ENCODE peak calls at places on chromosomes 11 and 22, in six cellular contexts. C is mammary epithelial cell, W is heart left ventricle, O is heart right ventricle, R is cardiac muscle cell, M is transverse colon. B is an unnamed sample. For H3K4me1, the result is how much of the 10 kb centered on the place peaks cover.

GRCh38 chr11:62324738-62325556 is 12.3 kb upstream of the ASRGL1 start:
- DNase-seq in C (peak), W (peak), O (no peak), R (peak), M (peak), B (peak)

GRCh38 chr22:45885941-45886395 is 91.0 kb downstream of the WNT7B start:
- DNase-seq in C (no peak), W (peak), O (no peak), R (no peak), M (no peak), B (no peak)

GRCh38 chr22:45584121-45584570 is 81.5 kb downstream of the FBLN1 start:
- DNase-seq in C (no peak), W (no peak), O (no peak), R (no peak), M (no peak), B (no peak)

GRCh38 chr11:36131719-36132349 is 157.4 kb downstream of the COMMD9 start:
- DNase-seq in C (no peak), W (no peak), O (peak), R (peak), M (peak), B (peak)

GRCh38 chr11:43681543-43681942 is 1.0 kb downstream of the HSD17B12 start:
- DNase-seq in C (no peak), W (no peak), O (no peak), R (peak), M (no peak), B (no peak)

GRCh38 chr11:65321828-65322495 is 7.3 kb downstream of the CDC42EP2 start:
- DNase-seq in C (no peak), W (no peak), O (no peak), R (no peak), M (no peak), B (no peak)

GRCh38 chr11:14902650-14903350 is 10.8 kb upstream of the CYP2R1 start:
- DNase-seq in C (peak), W (no peak), O (no peak), R (peak), M (no peak), B (no peak)

GRCh38 chr11:61102667-61103491 is 590 bp downstream of the CD5 start:
- DNase-seq in C (no peak), W (no peak), O (no peak), R (no peak), M (no peak), B (no peak)

GRCh38 chr11:39678996-39679395 is 1780.5 kb downstream of the LRRC4C start:
- DNase-seq in C (peak), W (no peak), O (no peak), R (no peak), M (no peak), B (no peak)

GRCh38 chr11:121467965-121468364 is 15.2 kb upstream of the SORL1-AS1 start:
- DNase-seq in C (peak), W (no peak), O (no peak), R (no peak), M (no peak), B (peak)

GRCh38 chr22:47007496-47007895 is 245.0 kb downstream of the TBC1D22A start:
- DNase-seq in C (no peak), W (no peak), O (no peak), R (no peak), M (no peak), B (no peak)

GRCh38 chr11:24312464-24313238 is 184.2 kb upstream of the LUZP2 start:
- DNase-seq in C (no peak), W (no peak), O (no peak), R (peak), M (no peak), B (no peak)

GRCh38 chr22:42621505-42622002 is 6.9 kb upstream of the POLDIP3 start:
- DNase-seq in C (peak), W (peak), O (peak), R (peak), M (peak), B (peak)

GRCh38 chr22:44360686-44361381 is 48.1 kb upstream of the SHISAL1 start:
- DNase-seq in C (peak), W (peak), O (no peak), R (peak), M (peak), B (no peak)

GRCh38 chr11:93498099-93499040 is 44.8 kb downstream of the SMCO4 start:
- DNase-seq in C (no peak), W (no peak), O (no peak), R (peak), M (no peak), B (no peak)

GRCh38 chr11:10529279-10529678 is 11.7 kb downstream of the RNF141 start:
- DNase-seq in C (no peak), W (no peak), O (no peak), R (no peak), M (no peak), B (no peak)

GRCh38 chr22:45455212-45455611 is 41.7 kb downstream of the RIBC2 start:
- DNase-seq in C (no peak), W (no peak), O (no peak), R (no peak), M (no peak), B (no peak)

GRCh38 chr22:45223304-45224117 is 17.2 kb downstream of the KIAA0930 start:
- DNase-seq in C (no peak), W (no peak), O (no peak), R (no peak), M (no peak), B (no peak)

GRCh38 chr11:107370390-107370789 is 87.2 kb downstream of the CWF19L2 start:
- DNase-seq in C (no peak), W (no peak), O (no peak), R (peak), M (no peak), B (no peak)

GRCh38 chr11:134471341-134472187 is 59.5 kb upstream of the B3GAT1 start:
- DNase-seq in C (no peak), W (no peak), O (no peak), R (no peak), M (no peak), B (no peak)

GRCh38 chr11:6459049-6459448 is 14.7 kb downstream of the TRIM3 start:
- DNase-seq in C (no peak), W (no peak), O (no peak), R (no peak), M (no peak), B (no peak)

GRCh38 chr11:123405123-123405592 is 24.9 kb upstream of the GRAMD1B start:
- DNase-seq in C (peak), W (peak), O (peak), R (peak), M (no peak), B (no peak)

GRCh38 chr11:44556735-44557409 is 8.6 kb upstream of the CD82 start:
- DNase-seq in C (no peak), W (peak), O (peak), R (peak), M (peak), B (peak)

GRCh38 chr22:47593291-47593690 is 830.8 kb downstream of the TBC1D22A start:
- DNase-seq in C (no peak), W (no peak), O (no peak), R (no peak), M (no peak), B (no peak)

DNA sequence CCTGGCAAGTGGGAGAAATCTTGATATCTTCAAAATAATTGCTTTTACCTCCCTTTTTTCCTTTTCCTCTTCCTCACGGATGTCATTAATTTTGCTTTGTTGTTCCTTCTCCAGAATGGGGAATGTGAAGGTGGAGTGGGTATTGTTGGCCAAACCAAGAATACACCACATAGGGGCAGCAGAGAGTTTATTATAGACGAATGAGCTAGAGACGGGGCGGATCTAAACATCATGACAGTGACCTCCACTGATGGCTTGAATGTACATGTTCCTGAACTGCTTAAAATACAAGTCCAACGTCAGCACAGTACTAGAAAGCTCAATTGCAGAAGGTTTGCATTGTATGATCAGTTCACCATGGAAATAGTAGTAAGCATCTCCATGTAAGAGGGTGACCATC is 122.3 kb upstream of the SNX19 start:
- DNase-seq in C (peak), W (no peak), O (no peak), R (peak), M (no peak), B (no peak)
- TF ChIP-seq CTCF in C (peak), W (peak), O (no peak), R (peak), M (no peak), B (no peak)

GRCh38 chr22:17888439-17888838 is 114.2 kb upstream of the BID start:
- DNase-seq in C (no peak), W (no peak), O (no peak), R (no peak), M (no peak), B (no peak)
- H3K4me1 ChIP-seq in C (under half), W (under half), O (under half), R (half or more), M (under half), B (under half)

GRCh38 chr11:119724956-119725355 is 4.0 kb downstream of the NECTIN1 start:
- DNase-seq in C (no peak), W (no peak), O (no peak), R (no peak), M (no peak), B (no peak)
- H3K4me3 ChIP-seq in C (no peak), W (no peak), O (no peak), R (no peak), M (no peak), B (no peak)

GRCh38 chr11:126391286-126391954 is 35.9 kb downstream of the ST3GAL4 start:
- DNase-seq in C (no peak), W (no peak), O (no peak), R (no peak), M (no peak), B (no peak)

GRCh38 chr11:126393143-126393542 is 37.7 kb downstream of the ST3GAL4 start:
- DNase-seq in C (no peak), W (no peak), O (no peak), R (no peak), M (no peak), B (no peak)

GRCh38 chr11:126390418-126390817 is 34.9 kb downstream of the ST3GAL4 start:
- DNase-seq in C (no peak), W (no peak), O (no peak), R (peak), M (no peak), B (no peak)

GRCh38 chr11:126392638-126393023 is 37.1 kb downstream of the ST3GAL4 start:
- DNase-seq in C (no peak), W (no peak), O (no peak), R (peak), M (no peak), B (no peak)

DNA sequence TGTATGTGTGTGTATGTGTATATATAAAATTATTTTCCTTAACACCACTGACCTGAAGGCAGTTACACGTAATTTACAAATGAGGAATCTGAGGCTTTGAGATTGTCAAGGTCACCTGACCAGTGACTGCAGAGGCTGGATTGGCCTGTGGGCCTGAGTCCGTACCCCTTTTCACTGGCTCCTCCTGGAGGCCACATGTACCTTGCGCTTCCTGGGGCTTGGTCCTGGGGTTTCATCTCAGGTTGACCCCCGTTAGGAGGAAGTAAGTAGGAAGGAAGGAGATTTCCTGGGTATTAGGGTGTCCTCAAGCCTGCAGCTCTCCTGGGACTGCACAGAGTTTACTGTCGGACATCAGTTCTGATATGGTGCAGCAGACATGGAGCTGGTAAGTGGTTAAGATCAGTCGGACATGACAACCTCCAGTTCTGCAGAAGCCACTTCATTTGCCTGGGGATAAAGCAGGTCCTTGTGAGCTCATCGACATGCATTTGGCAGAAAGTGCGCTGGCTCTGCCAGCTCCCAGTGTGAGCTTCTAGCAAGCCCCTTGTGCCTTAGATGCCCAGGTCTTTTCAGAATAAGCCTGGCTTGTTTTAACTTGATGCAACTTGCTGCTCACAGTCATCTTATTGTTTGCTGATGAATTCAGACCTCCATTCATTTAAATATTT is 36.6 kb downstream of the ST3GAL4 start:
- DNase-seq in C (peak), W (no peak), O (peak), R (peak), M (no peak), B (no peak)
- TF ChIP-seq CTCF in C (no peak), W (peak), O (peak), R (peak), M (no peak), B (no peak)

B was measured in mucosa of descending colon.